ENCODE peak calls at places on chromosomes 11 and 22, in four cellular contexts. S, B, V and L are unnamed samples. For H3K4me1, the result is how much of the 10 kb centered on the place peaks cover.

GRCh38 chr11:40293655-40294342 is 1165.7 kb downstream of the LRRC4C start:
- DNase-seq in V (no peak), B (no peak), S (peak), L (peak)

GRCh38 chr11:112697371-112697770 is 263.8 kb upstream of the NCAM1 start:
- DNase-seq in B (no peak), S (peak), V (peak), L (no peak)

GRCh38 chr11:46674463-46675287 is 25.7 kb downstream of the ARHGAP1 start:
- DNase-seq in S (peak), B (peak), V (no peak), L (peak)

GRCh38 chr11:75547617-75548054 is 14.4 kb upstream of the SERPINH1 start:
- DNase-seq in V (no peak), B (no peak), S (peak), L (no peak)

GRCh38 chr22:30671071-30671470 is 3.4 kb upstream of the DUSP18 start:
- DNase-seq in B (no peak), S (no peak), V (no peak), L (no peak)

GRCh38 chr11:132078677-132079076 is 708.3 kb downstream of the NTM start:
- DNase-seq in B (no peak), V (no peak), S (no peak), L (no peak)

GRCh38 chr22:36027579-36027959 is 1.1 kb downstream of the RBFOX2 start:
- DNase-seq in V (no peak), B (no peak), S (no peak), L (no peak)

GRCh38 chr11:119121811-119122124 is 388 bp downstream of the HINFP start:
- DNase-seq in B (no peak), S (no peak), V (no peak), L (no peak)

GRCh38 chr22:47201186-47201995 is 438.9 kb downstream of the TBC1D22A start:
- DNase-seq in B (no peak), S (no peak), V (peak), L (no peak)

GRCh38 chr11:119093951-119094815 is 7.5 kb downstream of the DPAGT1 start:
- DNase-seq in B (peak), V (no peak), S (no peak), L (peak)

GRCh38 chr22:44837481-44837880 is 85.1 kb downstream of the ARHGAP8 start:
- DNase-seq in B (no peak), V (no peak), S (no peak), L (no peak)

GRCh38 chr11:60951909-60952741 is at the start of gene SLC15A3:
- DNase-seq in V (no peak), B (peak), S (no peak), L (peak)

GRCh38 chr11:72079776-72080325 is 491 bp downstream of the NUMA1 start:
- DNase-seq in S (no peak), B (peak), V (no peak), L (peak)

GRCh38 chr11:65499713-65500261 is 942 bp downstream of the MALAT1 start:
- DNase-seq in S (no peak), V (no peak), B (no peak), L (no peak)

GRCh38 chr22:42939451-42939881 is 75.5 kb downstream of the PACSIN2 start:
- DNase-seq in S (no peak), B (no peak), V (no peak), L (no peak)

GRCh38 chr11:110106713-110107274 is 13.6 kb downstream of the ZC3H12C start:
- DNase-seq in B (no peak), S (no peak), V (no peak), L (no peak)

DNA sequence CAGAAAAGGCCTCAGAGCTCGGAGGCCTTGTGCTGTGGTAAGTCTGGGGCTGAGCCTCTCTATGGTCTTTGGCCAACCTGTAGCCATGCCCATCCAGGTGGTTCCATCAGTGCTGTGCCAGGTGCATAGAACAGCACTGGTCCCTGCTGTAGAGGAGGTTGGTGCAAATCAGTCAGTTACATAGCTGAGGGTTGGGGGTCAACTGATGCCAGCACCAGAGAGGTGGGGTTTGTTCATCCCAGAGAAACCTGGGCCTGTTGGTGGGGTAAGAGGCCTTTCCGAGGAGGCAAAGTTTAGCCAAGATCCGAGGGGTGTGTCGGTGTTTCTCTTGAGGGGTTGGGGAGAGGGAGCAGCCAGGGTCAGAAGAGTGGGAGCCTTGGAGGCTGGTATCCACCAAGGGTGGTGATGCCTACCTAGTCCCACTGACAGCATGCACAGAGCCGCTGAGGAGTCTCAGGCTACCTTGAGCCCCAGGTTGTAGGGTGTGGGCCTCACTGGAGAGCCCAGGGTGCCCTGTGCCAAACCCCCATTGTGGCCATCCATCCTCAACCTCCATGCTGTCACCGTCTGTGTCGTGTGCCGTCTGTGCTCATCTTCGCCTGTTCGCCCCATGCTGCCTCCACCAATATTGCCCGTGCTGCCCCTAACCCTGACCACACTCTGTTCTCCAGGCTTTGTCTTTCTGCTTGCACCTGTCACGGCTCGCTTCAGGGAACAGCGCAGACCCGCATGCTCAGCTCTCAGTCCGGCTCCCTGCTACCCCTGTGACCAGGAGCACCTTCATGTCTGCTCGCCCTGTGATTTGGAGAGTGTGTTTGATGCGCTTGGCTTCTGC is 78.7 kb upstream of the SUSD2 start:
- DNase-seq in B (no peak), S (no peak), V (no peak), L (no peak)
- H3K27ac ChIP-seq in B (no peak), S (no peak), V (no peak), L (no peak)

DNA sequence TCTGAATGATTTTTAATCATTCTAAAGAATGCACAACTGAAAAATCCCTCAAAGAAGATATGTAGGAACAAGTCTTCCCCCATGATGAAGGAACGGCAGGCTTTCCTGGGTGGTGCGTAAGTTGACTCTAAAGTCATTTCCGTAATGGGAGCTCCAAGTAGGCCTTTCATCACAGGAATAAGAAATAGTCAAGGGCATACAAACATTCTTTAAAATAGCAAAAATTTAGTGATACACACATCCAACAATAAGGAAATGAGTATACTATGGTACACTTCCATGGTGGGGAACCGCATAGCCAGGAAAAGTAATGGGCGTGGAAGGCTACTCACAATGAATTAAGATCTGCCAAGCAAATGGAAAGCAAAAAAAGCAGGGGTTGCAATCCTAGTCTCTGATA is 10.7 kb downstream of the CD59 start:
- DNase-seq in V (no peak), S (no peak), B (no peak), L (no peak)
- H3K4me1 ChIP-seq in V (half or more), S (under half), B (under half), L (under half)

DNA sequence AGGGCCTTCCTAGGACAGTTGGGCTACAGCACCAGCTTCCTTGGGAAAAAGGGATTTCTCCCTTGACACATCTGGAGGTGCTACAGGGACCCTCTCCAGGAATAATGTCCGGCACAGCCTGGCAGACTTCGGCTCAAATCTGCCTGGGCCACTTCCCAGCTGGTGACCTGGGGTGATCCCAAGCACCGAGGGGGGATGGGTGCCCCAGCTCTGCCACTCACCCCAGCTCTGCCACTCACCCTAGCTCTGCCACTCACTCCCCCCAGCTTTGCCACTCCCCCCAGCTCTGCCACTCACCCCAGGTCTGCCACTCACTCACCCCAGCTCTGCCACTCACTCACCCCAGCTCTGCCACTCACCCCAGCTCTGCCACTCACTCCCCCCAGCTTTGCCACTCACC is 9.9 kb downstream of the OSBPL5 start:
- DNase-seq in B (no peak), S (no peak), V (no peak), L (no peak)
- H3K27ac ChIP-seq in B (no peak), S (no peak), V (peak), L (no peak)

DNA sequence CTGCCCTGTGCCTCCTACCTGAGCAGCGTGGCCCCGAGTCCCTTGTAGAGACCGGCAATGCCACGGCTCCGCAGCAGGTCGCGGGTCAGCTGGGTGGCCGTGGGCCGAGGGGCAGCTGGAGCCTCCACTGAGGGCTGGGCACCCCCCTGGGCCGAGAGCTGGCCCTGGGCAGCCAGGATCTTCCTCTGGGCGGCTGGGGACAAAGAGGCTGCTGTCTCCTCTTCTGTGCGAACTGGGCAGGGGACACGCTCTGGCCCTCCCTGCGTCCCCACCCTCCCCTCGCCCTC is 2.6 kb upstream of the CEND1 start:
- DNase-seq in V (no peak), B (no peak), S (no peak), L (no peak)
- H3K4me1 ChIP-seq in V (under half), B (under half), S (under half), L (under half)